ENCODE peak calls at places on chromosomes 13 and 19, in ten cellular contexts. One of them, this sample, is unnamed.

GRCh38 chr19:55160128-55160985 is 2.8 kb upstream of the TNNI3 start:
- DNase-seq in type B pancreatic cell: peak
- DNase-seq in esophagus squamous epithelium: no peak
- DNase-seq in WERI-Rb-1: peak
- DNase-seq in heart left ventricle: peak
- DNase-seq in left lung: peak
- DNase-seq in GM10248: peak
- DNase-seq in body of pancreas: peak
- DNase-seq in NB4: peak
- DNase-seq in CD4-positive, alpha-beta T cell: peak
- DNase-seq in this sample: peak

GRCh38 chr19:2495130-2495641 is 19.3 kb downstream of the GADD45B start:
- DNase-seq in body of pancreas: peak
- DNase-seq in NB4: no peak
- DNase-seq in heart left ventricle: peak
- DNase-seq in type B pancreatic cell: no peak
- DNase-seq in CD4-positive, alpha-beta T cell: no peak
- DNase-seq in WERI-Rb-1: no peak
- DNase-seq in GM10248: no peak
- DNase-seq in left lung: peak
- DNase-seq in esophagus squamous epithelium: no peak
- DNase-seq in this sample: no peak

GRCh38 chr13:77417897-77418296 is 91.0 kb upstream of the MYCBP2 start:
- DNase-seq in type B pancreatic cell: no peak
- DNase-seq in body of pancreas: no peak
- DNase-seq in GM10248: no peak
- DNase-seq in esophagus squamous epithelium: no peak
- DNase-seq in NB4: no peak
- DNase-seq in WERI-Rb-1: no peak
- DNase-seq in CD4-positive, alpha-beta T cell: no peak
- DNase-seq in left lung: no peak
- DNase-seq in heart left ventricle: no peak
- DNase-seq in this sample: no peak

GRCh38 chr13:33782631-33783030 is 35.3 kb upstream of the RFC3 start:
- DNase-seq in GM10248: no peak
- DNase-seq in esophagus squamous epithelium: no peak
- DNase-seq in NB4: no peak
- DNase-seq in WERI-Rb-1: no peak
- DNase-seq in body of pancreas: no peak
- DNase-seq in left lung: no peak
- DNase-seq in type B pancreatic cell: no peak
- DNase-seq in heart left ventricle: no peak
- DNase-seq in CD4-positive, alpha-beta T cell: no peak
- DNase-seq in this sample: no peak

GRCh38 chr19:34677386-34678084 is at the start of gene ZNF302:
- DNase-seq in WERI-Rb-1: peak
- DNase-seq in left lung: peak
- DNase-seq in heart left ventricle: peak
- DNase-seq in esophagus squamous epithelium: peak
- DNase-seq in NB4: peak
- DNase-seq in body of pancreas: peak
- DNase-seq in CD4-positive, alpha-beta T cell: peak
- DNase-seq in type B pancreatic cell: peak
- DNase-seq in GM10248: peak
- DNase-seq in this sample: peak

GRCh38 chr19:4539169-4539696 is 603 bp downstream of the LRG1 start:
- DNase-seq in GM10248: no peak
- DNase-seq in heart left ventricle: no peak
- DNase-seq in esophagus squamous epithelium: no peak
- DNase-seq in CD4-positive, alpha-beta T cell: no peak
- DNase-seq in left lung: no peak
- DNase-seq in NB4: no peak
- DNase-seq in body of pancreas: no peak
- DNase-seq in WERI-Rb-1: no peak
- DNase-seq in type B pancreatic cell: no peak
- DNase-seq in this sample: no peak

GRCh38 chr19:34482380-34483250 is 1.1 kb downstream of the WTIP start:
- DNase-seq in GM10248: no peak
- DNase-seq in WERI-Rb-1: peak
- DNase-seq in type B pancreatic cell: no peak
- DNase-seq in heart left ventricle: no peak
- DNase-seq in esophagus squamous epithelium: no peak
- DNase-seq in CD4-positive, alpha-beta T cell: no peak
- DNase-seq in body of pancreas: no peak
- DNase-seq in NB4: no peak
- DNase-seq in left lung: peak
- DNase-seq in this sample: peak

GRCh38 chr19:16168465-16169081 is 4.8 kb downstream of the CIB3 start:
- DNase-seq in GM10248: no peak
- DNase-seq in heart left ventricle: no peak
- DNase-seq in esophagus squamous epithelium: no peak
- DNase-seq in NB4: peak
- DNase-seq in WERI-Rb-1: no peak
- DNase-seq in type B pancreatic cell: no peak
- DNase-seq in body of pancreas: no peak
- DNase-seq in CD4-positive, alpha-beta T cell: no peak
- DNase-seq in left lung: no peak
- DNase-seq in this sample: no peak

GRCh38 chr13:62629618-62630017 is 1214.0 kb upstream of the PCDH20 start:
- DNase-seq in body of pancreas: peak
- DNase-seq in CD4-positive, alpha-beta T cell: no peak
- DNase-seq in WERI-Rb-1: no peak
- DNase-seq in GM10248: no peak
- DNase-seq in type B pancreatic cell: no peak
- DNase-seq in esophagus squamous epithelium: no peak
- DNase-seq in heart left ventricle: no peak
- DNase-seq in left lung: no peak
- DNase-seq in NB4: no peak
- DNase-seq in this sample: no peak

GRCh38 chr19:4379383-4380253 is 20.7 kb downstream of the SH3GL1 start:
- DNase-seq in esophagus squamous epithelium: no peak
- DNase-seq in body of pancreas: peak
- DNase-seq in heart left ventricle: no peak
- DNase-seq in type B pancreatic cell: no peak
- DNase-seq in WERI-Rb-1: no peak
- DNase-seq in left lung: peak
- DNase-seq in GM10248: peak
- DNase-seq in CD4-positive, alpha-beta T cell: no peak
- DNase-seq in NB4: no peak
- DNase-seq in this sample: no peak

GRCh38 chr13:110070046-110070445 is 236.9 kb downstream of the COL4A1 start:
- DNase-seq in type B pancreatic cell: no peak
- DNase-seq in NB4: no peak
- DNase-seq in GM10248: no peak
- DNase-seq in CD4-positive, alpha-beta T cell: no peak
- DNase-seq in WERI-Rb-1: peak
- DNase-seq in esophagus squamous epithelium: no peak
- DNase-seq in left lung: no peak
- DNase-seq in body of pancreas: no peak
- DNase-seq in heart left ventricle: no peak
- DNase-seq in this sample: no peak

GRCh38 chr19:23263870-23264590 is 13.8 kb upstream of the ZNF724 start:
- DNase-seq in WERI-Rb-1: no peak
- DNase-seq in body of pancreas: no peak
- DNase-seq in CD4-positive, alpha-beta T cell: no peak
- DNase-seq in NB4: peak
- DNase-seq in type B pancreatic cell: no peak
- DNase-seq in GM10248: no peak
- DNase-seq in esophagus squamous epithelium: no peak
- DNase-seq in left lung: no peak
- DNase-seq in heart left ventricle: no peak
- DNase-seq in this sample: no peak

GRCh38 chr19:23260956-23261355 is 10.8 kb upstream of the ZNF724 start:
- DNase-seq in heart left ventricle: no peak
- DNase-seq in left lung: no peak
- DNase-seq in CD4-positive, alpha-beta T cell: no peak
- DNase-seq in NB4: no peak
- DNase-seq in GM10248: no peak
- DNase-seq in esophagus squamous epithelium: no peak
- DNase-seq in WERI-Rb-1: no peak
- DNase-seq in type B pancreatic cell: no peak
- DNase-seq in body of pancreas: no peak
- DNase-seq in this sample: no peak

GRCh38 chr19:23261496-23262020 is 11.4 kb upstream of the ZNF724 start:
- DNase-seq in GM10248: no peak
- DNase-seq in WERI-Rb-1: no peak
- DNase-seq in NB4: no peak
- DNase-seq in heart left ventricle: no peak
- DNase-seq in body of pancreas: no peak
- DNase-seq in esophagus squamous epithelium: no peak
- DNase-seq in left lung: no peak
- DNase-seq in type B pancreatic cell: no peak
- DNase-seq in CD4-positive, alpha-beta T cell: no peak
- DNase-seq in this sample: no peak

GRCh38 chr19:23262892-23263291 is 12.7 kb upstream of the ZNF724 start:
- DNase-seq in GM10248: no peak
- DNase-seq in CD4-positive, alpha-beta T cell: no peak
- DNase-seq in WERI-Rb-1: no peak
- DNase-seq in heart left ventricle: no peak
- DNase-seq in NB4: no peak
- DNase-seq in esophagus squamous epithelium: no peak
- DNase-seq in type B pancreatic cell: no peak
- DNase-seq in left lung: no peak
- DNase-seq in body of pancreas: no peak
- DNase-seq in this sample: no peak

DNA sequence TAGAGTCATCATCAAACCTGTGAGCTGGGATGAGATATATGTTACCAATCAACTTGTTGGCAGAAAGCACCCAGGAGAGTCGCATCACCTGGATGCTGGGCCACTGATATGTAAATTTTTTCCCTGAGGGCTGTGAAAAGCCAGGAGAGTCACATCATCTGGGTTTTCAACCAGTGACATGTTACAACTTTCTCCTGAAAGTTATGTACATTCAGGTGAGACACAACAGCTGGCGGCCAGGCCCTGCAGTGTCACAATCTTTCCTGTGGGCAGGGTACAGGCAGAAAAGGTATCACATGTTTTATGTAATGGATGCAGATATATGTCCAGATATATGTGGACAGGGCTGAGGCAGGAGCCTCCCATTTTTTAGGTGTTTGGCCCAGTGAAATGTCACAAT is 13.2 kb upstream of the ZNF724 start:
- DNase-seq in left lung: no peak
- DNase-seq in WERI-Rb-1: no peak
- DNase-seq in heart left ventricle: no peak
- DNase-seq in GM10248: no peak
- DNase-seq in CD4-positive, alpha-beta T cell: no peak
- DNase-seq in body of pancreas: no peak
- DNase-seq in NB4: no peak
- DNase-seq in esophagus squamous epithelium: no peak
- DNase-seq in type B pancreatic cell: no peak
- DNase-seq in this sample: no peak
- TF ChIP-seq CTCF in left lung: no peak
- TF ChIP-seq CTCF in WERI-Rb-1: no peak
- TF ChIP-seq CTCF in heart left ventricle: no peak
- TF ChIP-seq CTCF in GM10248: no peak
- TF ChIP-seq CTCF in CD4-positive, alpha-beta T cell: no peak
- TF ChIP-seq CTCF in body of pancreas: no peak
- TF ChIP-seq CTCF in NB4: no peak
- TF ChIP-seq CTCF in esophagus squamous epithelium: no peak
- TF ChIP-seq CTCF in type B pancreatic cell: no peak
- TF ChIP-seq CTCF in this sample: no peak

DNA sequence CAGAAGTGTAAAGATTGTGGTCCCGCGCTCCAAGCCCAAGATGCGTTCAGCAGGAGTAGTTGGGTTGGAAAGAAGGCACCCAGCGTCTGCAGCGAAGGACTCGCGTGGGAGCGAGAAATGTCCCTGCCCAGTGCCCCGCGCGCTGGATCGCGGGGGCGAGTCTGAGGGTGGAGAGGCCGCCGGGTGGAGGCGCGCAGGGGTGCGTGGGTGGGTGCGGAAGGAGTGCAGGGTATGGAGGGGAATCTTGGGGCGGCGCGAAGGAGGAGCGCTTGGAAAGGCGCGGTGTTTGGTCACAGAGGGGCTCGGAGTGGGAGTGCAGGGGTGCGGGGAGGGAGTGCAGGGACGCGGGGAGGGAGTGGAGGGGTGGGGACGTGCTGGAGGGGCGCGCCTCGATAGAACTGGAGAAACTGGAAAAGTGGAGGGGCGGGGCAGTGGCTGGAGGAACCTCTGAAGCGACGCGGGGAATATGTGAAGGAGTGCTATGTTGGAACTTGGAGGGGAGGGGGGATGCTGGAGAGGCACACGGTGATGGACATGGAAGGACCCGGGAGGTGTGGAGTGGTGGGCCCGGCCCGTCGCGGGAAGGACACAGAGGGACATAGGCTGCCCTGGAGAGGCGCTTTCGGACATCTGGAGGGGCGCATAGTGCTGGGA is 21.1 kb upstream of the SGCG start:
- DNase-seq in NB4: no peak
- DNase-seq in heart left ventricle: no peak
- DNase-seq in WERI-Rb-1: no peak
- DNase-seq in CD4-positive, alpha-beta T cell: no peak
- DNase-seq in GM10248: peak
- DNase-seq in esophagus squamous epithelium: no peak
- DNase-seq in type B pancreatic cell: no peak
- DNase-seq in body of pancreas: no peak
- DNase-seq in left lung: no peak
- DNase-seq in this sample: peak
- TF ChIP-seq CTCF in NB4: no peak
- TF ChIP-seq CTCF in heart left ventricle: peak
- TF ChIP-seq CTCF in WERI-Rb-1: no peak
- TF ChIP-seq CTCF in CD4-positive, alpha-beta T cell: no peak
- TF ChIP-seq CTCF in GM10248: no peak
- TF ChIP-seq CTCF in esophagus squamous epithelium: no peak
- TF ChIP-seq CTCF in type B pancreatic cell: peak
- TF ChIP-seq CTCF in body of pancreas: no peak
- TF ChIP-seq CTCF in left lung: no peak
- TF ChIP-seq CTCF in this sample: peak

DNA sequence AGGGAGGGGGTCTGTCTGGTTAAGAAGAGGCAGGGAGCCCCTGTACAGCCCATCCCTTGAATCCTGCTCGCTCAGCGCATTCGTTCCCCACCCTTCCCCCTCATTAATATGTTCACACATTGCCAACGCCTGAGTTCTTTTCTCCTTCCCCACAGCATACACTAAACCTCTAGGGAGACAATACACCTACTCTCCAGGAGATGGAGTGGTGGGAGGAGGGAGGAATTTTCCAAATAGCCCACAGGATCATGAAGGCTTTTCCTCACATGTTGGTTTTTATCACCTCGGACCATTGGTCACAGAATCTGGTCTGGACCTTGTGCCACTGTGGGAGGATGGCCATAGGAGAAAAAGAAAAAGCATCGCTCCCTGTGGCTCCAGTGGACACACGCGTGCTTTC is 294.9 kb downstream of the SHISA2 start:
- DNase-seq in left lung: no peak
- DNase-seq in body of pancreas: no peak
- DNase-seq in WERI-Rb-1: no peak
- DNase-seq in type B pancreatic cell: no peak
- DNase-seq in heart left ventricle: no peak
- DNase-seq in NB4: no peak
- DNase-seq in CD4-positive, alpha-beta T cell: no peak
- DNase-seq in esophagus squamous epithelium: no peak
- DNase-seq in GM10248: no peak
- DNase-seq in this sample: no peak
- TF ChIP-seq CTCF in left lung: no peak
- TF ChIP-seq CTCF in body of pancreas: no peak
- TF ChIP-seq CTCF in WERI-Rb-1: peak
- TF ChIP-seq CTCF in type B pancreatic cell: peak
- TF ChIP-seq CTCF in heart left ventricle: no peak
- TF ChIP-seq CTCF in NB4: no peak
- TF ChIP-seq CTCF in CD4-positive, alpha-beta T cell: no peak
- TF ChIP-seq CTCF in esophagus squamous epithelium: no peak
- TF ChIP-seq CTCF in GM10248: no peak
- TF ChIP-seq CTCF in this sample: peak

GRCh38 chr19:31356587-31357314 is 7.5 kb upstream of the TSHZ3 start:
- DNase-seq in NB4: peak
- DNase-seq in GM10248: no peak
- DNase-seq in esophagus squamous epithelium: no peak
- DNase-seq in heart left ventricle: peak
- DNase-seq in CD4-positive, alpha-beta T cell: no peak
- DNase-seq in body of pancreas: peak
- DNase-seq in left lung: peak
- DNase-seq in type B pancreatic cell: no peak
- DNase-seq in WERI-Rb-1: no peak
- DNase-seq in this sample: no peak
- TF ChIP-seq CTCF in NB4: peak
- TF ChIP-seq CTCF in GM10248: no peak
- TF ChIP-seq CTCF in esophagus squamous epithelium: peak
- TF ChIP-seq CTCF in heart left ventricle: peak
- TF ChIP-seq CTCF in CD4-positive, alpha-beta T cell: peak
- TF ChIP-seq CTCF in body of pancreas: peak
- TF ChIP-seq CTCF in left lung: peak
- TF ChIP-seq CTCF in type B pancreatic cell: peak
- TF ChIP-seq CTCF in WERI-Rb-1: no peak
- TF ChIP-seq CTCF in this sample: peak